ENCODE peak calls at places on chromosomes 3 and 15, in six cellular contexts. One of them, this sample, is unnamed.

GRCh38 chr3:134685881-134686802 is 35.3 kb upstream of the KY start:
- DNase-seq in A549: no peak
- DNase-seq in HepG2: no peak
- DNase-seq in K562: no peak
- DNase-seq in IMR-90: peak
- DNase-seq in HEK293T: no peak
- DNase-seq in this sample: no peak

GRCh38 chr15:68821898-68822380 is 1.2 kb upstream of the ANP32A start:
- DNase-seq in IMR-90: no peak
- DNase-seq in HEK293T: no peak
- DNase-seq in HepG2: peak
- DNase-seq in K562: peak
- DNase-seq in A549: peak
- DNase-seq in this sample: no peak

GRCh38 chr15:71760852-71761251 is 49.5 kb upstream of the NR2E3 start:
- DNase-seq in HEK293T: no peak
- DNase-seq in A549: no peak
- DNase-seq in HepG2: no peak
- DNase-seq in IMR-90: no peak
- DNase-seq in K562: no peak
- DNase-seq in this sample: no peak

GRCh38 chr3:17795733-17796132 is 53.3 kb upstream of the TBC1D5 start:
- DNase-seq in K562: no peak
- DNase-seq in HepG2: no peak
- DNase-seq in HEK293T: no peak
- DNase-seq in IMR-90: peak
- DNase-seq in A549: no peak
- DNase-seq in this sample: no peak

GRCh38 chr15:43954181-43954621 is 127.4 kb downstream of the WDR76 start:
- DNase-seq in HepG2: no peak
- DNase-seq in K562: no peak
- DNase-seq in A549: no peak
- DNase-seq in HEK293T: no peak
- DNase-seq in IMR-90: peak
- DNase-seq in this sample: no peak

GRCh38 chr15:82040862-82041261 is 5.0 kb downstream of the MEX3B start:
- DNase-seq in IMR-90: no peak
- DNase-seq in K562: peak
- DNase-seq in HepG2: no peak
- DNase-seq in HEK293T: no peak
- DNase-seq in A549: no peak
- DNase-seq in this sample: no peak

GRCh38 chr15:89397653-89398023 is 63.0 kb upstream of the POLG start:
- DNase-seq in HEK293T: no peak
- DNase-seq in IMR-90: no peak
- DNase-seq in A549: no peak
- DNase-seq in HepG2: no peak
- DNase-seq in K562: no peak
- DNase-seq in this sample: no peak

GRCh38 chr3:128994173-128994512 is 267 bp upstream of the CFAP92 start:
- DNase-seq in HepG2: no peak
- DNase-seq in A549: no peak
- DNase-seq in HEK293T: no peak
- DNase-seq in K562: no peak
- DNase-seq in IMR-90: no peak
- DNase-seq in this sample: no peak

GRCh38 chr3:151216641-151217040 is 13.6 kb upstream of the GPR171 start:
- DNase-seq in IMR-90: peak
- DNase-seq in K562: no peak
- DNase-seq in HEK293T: no peak
- DNase-seq in A549: no peak
- DNase-seq in HepG2: no peak
- DNase-seq in this sample: no peak

GRCh38 chr3:14803101-14803980 is 15.4 kb upstream of the FGD5 start:
- DNase-seq in HepG2: peak
- DNase-seq in K562: peak
- DNase-seq in A549: peak
- DNase-seq in HEK293T: peak
- DNase-seq in IMR-90: no peak
- DNase-seq in this sample: no peak

GRCh38 chr3:49022751-49023171 is 840 bp downstream of the NDUFAF3 start:
- DNase-seq in A549: peak
- DNase-seq in HEK293T: no peak
- DNase-seq in K562: no peak
- DNase-seq in IMR-90: no peak
- DNase-seq in HepG2: peak
- DNase-seq in this sample: no peak

GRCh38 chr3:177830411-177830849 is 633.1 kb upstream of the TBL1XR1 start:
- DNase-seq in K562: no peak
- DNase-seq in HepG2: no peak
- DNase-seq in HEK293T: no peak
- DNase-seq in A549: no peak
- DNase-seq in IMR-90: peak
- DNase-seq in this sample: no peak
- TF ChIP-seq BHLHE40 in K562: no peak
- TF ChIP-seq BHLHE40 in HepG2: no peak
- TF ChIP-seq BHLHE40 in HEK293T: no peak
- TF ChIP-seq BHLHE40 in A549: no peak
- TF ChIP-seq BHLHE40 in IMR-90: no peak
- TF ChIP-seq BHLHE40 in this sample: no peak

DNA sequence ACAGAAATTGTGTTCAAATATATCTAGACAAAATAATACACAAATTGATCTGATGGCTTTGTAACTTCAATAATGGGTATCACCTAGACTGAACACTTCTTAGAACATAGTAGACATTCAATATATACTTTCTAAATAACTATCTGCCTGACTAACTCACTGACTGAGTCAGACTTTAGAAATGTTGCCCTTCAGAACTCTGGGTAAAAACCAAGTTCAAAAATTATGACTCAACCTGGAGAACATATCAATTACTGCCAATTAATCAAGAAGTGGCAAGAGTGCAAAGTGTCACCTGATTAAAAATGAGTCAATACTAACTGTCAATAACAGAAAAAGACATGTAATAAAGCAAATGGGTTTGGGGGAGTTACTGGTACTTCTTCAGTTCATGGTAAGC is 144.6 kb upstream of the TMCO5A start:
- DNase-seq in HepG2: no peak
- DNase-seq in IMR-90: peak
- DNase-seq in HEK293T: no peak
- DNase-seq in K562: no peak
- DNase-seq in A549: no peak
- DNase-seq in this sample: no peak
- TF ChIP-seq BHLHE40 in HepG2: no peak
- TF ChIP-seq BHLHE40 in IMR-90: peak
- TF ChIP-seq BHLHE40 in HEK293T: no peak
- TF ChIP-seq BHLHE40 in K562: no peak
- TF ChIP-seq BHLHE40 in A549: no peak
- TF ChIP-seq BHLHE40 in this sample: no peak

GRCh38 chr15:32856753-32857152 is 138.9 kb downstream of the GREM1 start:
- DNase-seq in HEK293T: no peak
- DNase-seq in A549: no peak
- DNase-seq in IMR-90: peak
- DNase-seq in HepG2: no peak
- DNase-seq in K562: no peak
- DNase-seq in this sample: no peak
- TF ChIP-seq BHLHE40 in HEK293T: no peak
- TF ChIP-seq BHLHE40 in A549: no peak
- TF ChIP-seq BHLHE40 in IMR-90: peak
- TF ChIP-seq BHLHE40 in HepG2: no peak
- TF ChIP-seq BHLHE40 in K562: no peak
- TF ChIP-seq BHLHE40 in this sample: no peak

GRCh38 chr3:107578523-107578922 is 55.8 kb downstream of the BBX start:
- DNase-seq in K562: no peak
- DNase-seq in A549: no peak
- DNase-seq in IMR-90: no peak
- DNase-seq in HepG2: no peak
- DNase-seq in HEK293T: no peak
- DNase-seq in this sample: no peak
- TF ChIP-seq BHLHE40 in K562: no peak
- TF ChIP-seq BHLHE40 in A549: no peak
- TF ChIP-seq BHLHE40 in IMR-90: no peak
- TF ChIP-seq BHLHE40 in HepG2: no peak
- TF ChIP-seq BHLHE40 in HEK293T: no peak
- TF ChIP-seq BHLHE40 in this sample: no peak

GRCh38 chr15:59292393-59292792 is 80.3 kb downstream of the MYO1E start:
- DNase-seq in HEK293T: no peak
- DNase-seq in HepG2: peak
- DNase-seq in K562: no peak
- DNase-seq in IMR-90: peak
- DNase-seq in A549: no peak
- DNase-seq in this sample: no peak
- TF ChIP-seq BHLHE40 in HEK293T: no peak
- TF ChIP-seq BHLHE40 in HepG2: no peak
- TF ChIP-seq BHLHE40 in K562: no peak
- TF ChIP-seq BHLHE40 in IMR-90: no peak
- TF ChIP-seq BHLHE40 in A549: no peak
- TF ChIP-seq BHLHE40 in this sample: no peak

GRCh38 chr3:190566043-190566933 is 52.4 kb downstream of the IL1RAP start:
- DNase-seq in HEK293T: no peak
- DNase-seq in HepG2: peak
- DNase-seq in IMR-90: peak
- DNase-seq in A549: peak
- DNase-seq in K562: peak
- DNase-seq in this sample: no peak
- TF ChIP-seq BHLHE40 in HEK293T: no peak
- TF ChIP-seq BHLHE40 in HepG2: no peak
- TF ChIP-seq BHLHE40 in IMR-90: peak
- TF ChIP-seq BHLHE40 in A549: no peak
- TF ChIP-seq BHLHE40 in K562: no peak
- TF ChIP-seq BHLHE40 in this sample: no peak

GRCh38 chr15:51621155-51621554 is 1.4 kb downstream of the DMXL2 start:
- DNase-seq in HEK293T: no peak
- DNase-seq in K562: no peak
- DNase-seq in HepG2: no peak
- DNase-seq in A549: no peak
- DNase-seq in IMR-90: no peak
- DNase-seq in this sample: no peak

GRCh38 chr15:51621917-51622268 is 678 bp downstream of the DMXL2 start:
- DNase-seq in HepG2: peak
- DNase-seq in IMR-90: peak
- DNase-seq in HEK293T: peak
- DNase-seq in A549: peak
- DNase-seq in K562: peak
- DNase-seq in this sample: no peak

GRCh38 chr15:51620647-51621046 is 1.9 kb downstream of the DMXL2 start:
- DNase-seq in K562: peak
- DNase-seq in HEK293T: no peak
- DNase-seq in A549: no peak
- DNase-seq in IMR-90: no peak
- DNase-seq in HepG2: no peak
- DNase-seq in this sample: no peak

GRCh38 chr15:51622269-51623180 is at the start of gene DMXL2:
- DNase-seq in HEK293T: peak
- DNase-seq in IMR-90: peak
- DNase-seq in K562: peak
- DNase-seq in HepG2: peak
- DNase-seq in A549: peak
- DNase-seq in this sample: no peak

DNA sequence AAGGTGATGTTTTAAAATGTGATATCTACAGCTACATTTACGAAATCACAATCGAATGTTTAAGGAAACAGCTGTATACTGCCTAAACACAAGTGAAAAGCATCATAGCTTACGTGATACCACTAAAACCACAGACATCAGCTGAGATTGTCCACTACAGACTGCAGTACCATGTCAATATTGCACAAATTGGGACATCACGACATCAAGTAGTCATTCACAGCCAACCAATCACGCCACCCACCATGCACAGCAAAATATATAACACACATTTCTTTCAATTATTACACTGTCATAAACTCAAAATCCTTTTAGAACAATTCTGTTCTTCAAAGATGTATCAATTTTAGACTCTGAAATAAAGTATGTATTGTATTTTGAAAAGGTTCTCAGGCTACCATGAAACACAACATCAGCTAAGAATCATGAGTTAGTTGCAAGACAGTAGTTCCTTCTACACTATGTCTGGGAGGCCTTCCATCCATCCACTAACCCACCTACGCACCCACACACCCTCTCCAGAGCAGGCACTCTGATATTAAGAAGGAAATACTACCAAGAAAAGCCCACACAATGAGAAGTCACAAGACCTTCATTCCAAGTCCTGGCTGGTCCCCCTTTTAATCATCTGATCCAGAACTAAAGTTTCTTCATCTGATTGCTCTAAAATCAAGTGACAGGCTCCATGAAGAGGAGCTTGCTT is 3.1 kb downstream of the DMXL2 start:
- DNase-seq in A549: no peak
- DNase-seq in K562: peak
- DNase-seq in HepG2: no peak
- DNase-seq in HEK293T: no peak
- DNase-seq in IMR-90: no peak
- DNase-seq in this sample: no peak
- TF ChIP-seq BHLHE40 in A549: no peak
- TF ChIP-seq BHLHE40 in K562: no peak
- TF ChIP-seq BHLHE40 in HepG2: no peak
- TF ChIP-seq BHLHE40 in HEK293T: no peak
- TF ChIP-seq BHLHE40 in IMR-90: no peak
- TF ChIP-seq BHLHE40 in this sample: no peak

GRCh38 chr3:127761101-127761802 is 61.1 kb downstream of the MGLL start:
- DNase-seq in IMR-90: no peak
- DNase-seq in HepG2: no peak
- DNase-seq in K562: no peak
- DNase-seq in A549: no peak
- DNase-seq in HEK293T: no peak
- DNase-seq in this sample: no peak
- TF ChIP-seq BHLHE40 in IMR-90: no peak
- TF ChIP-seq BHLHE40 in HepG2: no peak
- TF ChIP-seq BHLHE40 in K562: no peak
- TF ChIP-seq BHLHE40 in A549: no peak
- TF ChIP-seq BHLHE40 in HEK293T: no peak
- TF ChIP-seq BHLHE40 in this sample: peak

This sample was measured in GM12878.